ENCODE peak calls at places on chromosomes 6 and 20, in four cellular contexts. Z, D, J and P are unnamed samples. For H3K36me3, the result is how much of the 10 kb centered on the place peaks cover.

GRCh38 chr20:10555865-10556308 is 117.9 kb downstream of the JAG1 start:
- DNase-seq in Z (no peak), D (no peak), J (peak), P (no peak)

GRCh38 chr20:10362674-10363073 is 71.3 kb downstream of the MKKS start:
- DNase-seq in Z (no peak), D (no peak), J (no peak), P (no peak)

GRCh38 chr6:116370328-116370716 is 425 bp upstream of the DSE start:
- DNase-seq in Z (no peak), D (no peak), J (no peak), P (no peak)

GRCh38 chr6:41734666-41735426 is 562 bp downstream of the TFEB start:
- DNase-seq in Z (no peak), D (peak), J (peak), P (peak)

GRCh38 chr20:9241232-9241692 is 172.4 kb downstream of the PLCB4 start:
- DNase-seq in Z (no peak), D (no peak), J (peak), P (no peak)

GRCh38 chr6:137013738-137014602 is 30.8 kb downstream of the IL20RA start:
- DNase-seq in Z (no peak), D (peak), J (peak), P (no peak)

GRCh38 chr6:117907600-117908245 is 659 bp downstream of the SLC35F1 start:
- DNase-seq in Z (peak), D (peak), J (no peak), P (no peak)

GRCh38 chr6:33689879-33690278 is 21.6 kb downstream of the UQCC2 start:
- DNase-seq in Z (no peak), D (no peak), J (no peak), P (no peak)

GRCh38 chr6:109202409-109203264 is 107.3 kb downstream of the CEP57L1 start:
- DNase-seq in Z (no peak), D (no peak), J (peak), P (no peak)

GRCh38 chr6:2855061-2855519 is 13.4 kb upstream of the SERPINB1 start:
- DNase-seq in Z (no peak), D (no peak), J (no peak), P (no peak)

DNA sequence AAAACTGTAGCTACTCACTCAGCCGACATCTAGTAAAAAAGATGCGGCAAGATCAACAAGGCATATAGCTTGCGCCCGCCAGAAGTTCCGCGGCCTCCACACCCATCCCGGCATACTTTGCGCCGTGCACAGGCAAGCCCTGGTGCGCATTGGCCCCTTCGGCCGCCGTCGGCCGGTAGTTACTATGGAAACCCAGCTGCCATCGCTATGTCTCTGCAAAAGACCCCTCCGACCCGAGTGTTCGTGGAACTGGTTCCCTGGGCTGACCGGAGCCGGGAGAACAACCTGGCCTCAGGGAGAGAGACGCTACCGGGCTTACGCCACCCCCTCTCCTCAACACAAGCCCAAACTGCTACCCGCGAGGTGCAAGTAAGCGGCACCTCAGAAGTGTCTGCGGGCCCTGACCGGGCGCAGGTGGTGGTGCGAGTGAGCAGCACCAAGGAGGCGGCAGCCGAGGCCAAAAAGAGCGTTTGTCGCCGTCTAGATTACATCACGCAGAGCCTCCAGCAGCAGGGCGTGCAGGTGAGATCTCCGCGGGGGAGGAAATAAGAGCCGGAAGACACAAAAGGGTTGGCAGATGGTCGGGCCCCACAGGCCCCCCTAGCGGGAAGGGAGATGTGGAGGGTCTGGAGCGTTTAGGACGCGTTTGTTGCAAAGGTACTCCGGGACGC is at the start of gene IRAK1BP1:
- DNase-seq in Z (peak), D (peak), J (peak), P (peak)
- H3K27ac ChIP-seq in Z (peak), D (peak), J (peak), P (peak)

GRCh38 chr6:37319156-37319555 is 34.6 kb upstream of the RNF8 start:
- DNase-seq in Z (no peak), D (no peak), J (no peak), P (no peak)
- H3K36me3 ChIP-seq in Z (half or more), D (under half), J (half or more), P (under half)

GRCh38 chr6:38577492-38577891 is 62.2 kb downstream of the BTBD9 start:
- DNase-seq in Z (no peak), D (no peak), J (no peak), P (no peak)
- H3K27ac ChIP-seq in Z (no peak), D (no peak), J (no peak), P (no peak)

GRCh38 chr6:110996661-110997060 is 14.8 kb downstream of the RPF2 start:
- DNase-seq in Z (no peak), D (no peak), J (no peak), P (no peak)

DNA sequence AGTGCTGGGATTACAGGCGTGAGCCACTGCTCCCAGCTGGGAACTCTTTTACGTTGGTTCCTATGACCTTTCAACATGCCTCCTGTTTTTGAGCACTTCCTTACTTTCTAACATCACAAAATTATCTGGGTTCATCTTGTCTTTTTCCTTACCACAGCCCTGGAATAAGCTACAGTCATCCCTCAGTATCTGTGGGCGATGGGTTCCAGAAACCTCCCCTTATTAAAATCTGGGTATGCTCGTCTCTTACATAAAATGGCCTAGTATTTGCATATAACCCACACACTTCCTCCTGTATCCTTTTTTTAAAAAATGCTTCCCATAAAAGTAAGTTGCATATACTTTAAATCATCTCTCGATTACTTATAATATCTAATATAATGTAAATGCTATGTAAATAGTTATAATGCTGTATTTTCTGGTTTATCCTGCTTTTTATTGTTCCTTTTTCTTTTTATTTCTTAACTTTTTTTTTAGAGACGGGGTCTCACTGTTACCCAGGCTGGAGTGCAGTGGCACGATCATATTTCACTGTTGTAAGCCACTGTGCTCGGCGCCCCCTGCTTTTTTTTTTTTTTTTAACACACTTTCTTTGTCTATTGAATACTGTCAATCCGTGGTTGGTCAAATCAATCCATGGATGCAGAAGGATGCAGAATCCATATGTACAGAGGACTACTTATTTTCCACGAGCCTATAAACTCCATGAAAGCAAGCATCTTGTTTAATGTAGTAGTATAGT is 9.2 kb downstream of the RPF2 start:
- DNase-seq in Z (no peak), D (no peak), J (no peak), P (no peak)
- H3K36me3 ChIP-seq in Z (under half), D (under half), J (under half), P (under half)